ENCODE peak calls at places on chromosomes 11 and 22, in six cellular contexts. B is ovary, M is sigmoid colon, R is A549, I is transverse colon, H is stomach. J is an unnamed sample.

GRCh38 chr11:2248242-2248641 is 22.1 kb downstream of the ASCL2 start:
- DNase-seq in M (peak), I (no peak), R (no peak), H (no peak), B (no peak), J (no peak)

GRCh38 chr11:109695696-109696095 is 273.7 kb downstream of the C11orf87 start:
- DNase-seq in B (no peak), R (no peak), H (no peak), I (no peak), M (no peak), J (no peak)

GRCh38 chr11:1887451-1888346 is 4.0 kb downstream of the PRR33 start:
- DNase-seq in R (no peak), I (no peak), H (no peak), B (no peak), M (no peak), J (no peak)

GRCh38 chr11:122167100-122167499 is 51.1 kb upstream of the BLID start:
- DNase-seq in R (no peak), M (no peak), I (no peak), B (no peak), H (no peak), J (no peak)

GRCh38 chr11:134532921-134533421 is 120.9 kb upstream of the B3GAT1 start:
- DNase-seq in I (no peak), M (peak), H (no peak), B (no peak), R (no peak), J (no peak)

GRCh38 chr11:34962034-34962433 is 45.6 kb downstream of the PDHX start:
- DNase-seq in H (no peak), I (no peak), M (no peak), B (no peak), R (no peak), J (no peak)

GRCh38 chr11:125481531-125481930 is 14.5 kb downstream of the FEZ1 start:
- DNase-seq in M (no peak), I (no peak), B (no peak), R (no peak), H (no peak), J (no peak)

GRCh38 chr22:42901790-42902508 is 44.9 kb upstream of the ARFGAP3 start:
- DNase-seq in H (no peak), B (no peak), R (no peak), I (no peak), M (no peak), J (no peak)

GRCh38 chr22:17973217-17973616 is 51.1 kb downstream of the MICAL3 start:
- DNase-seq in R (no peak), H (no peak), M (no peak), I (no peak), B (no peak), J (no peak)

GRCh38 chr22:29344137-29344536 is 28.6 kb upstream of the RASL10A start:
- DNase-seq in R (peak), B (peak), H (peak), M (peak), I (peak), J (no peak)

GRCh38 chr11:125348704-125349635 is 147.1 kb downstream of the FEZ1 start:
- DNase-seq in M (peak), R (peak), H (peak), B (peak), I (peak), J (peak)

GRCh38 chr11:76139317-76139716 is 67.0 kb downstream of the WNT11 start:
- DNase-seq in B (no peak), I (no peak), H (no peak), R (no peak), M (no peak), J (no peak)

GRCh38 chr11:113105584-113105983 is 144.4 kb downstream of the NCAM1 start:
- DNase-seq in R (no peak), I (no peak), M (no peak), H (no peak), B (no peak), J (no peak)

GRCh38 chr11:110093407-110094297 is 460 bp downstream of the ZC3H12C start:
- DNase-seq in M (peak), B (peak), H (peak), I (peak), R (peak), J (peak)

GRCh38 chr22:46730568-46731245 is 7.3 kb downstream of the CERK start:
- DNase-seq in H (no peak), M (no peak), R (no peak), I (no peak), B (no peak), J (no peak)

GRCh38 chr11:121419839-121420238 is 32.3 kb upstream of the SORL1 start:
- DNase-seq in M (no peak), H (no peak), I (no peak), R (no peak), B (no peak), J (peak)

GRCh38 chr11:118908931-118909618 is 16.7 kb downstream of the BCL9L start:
- DNase-seq in I (peak), B (peak), H (peak), M (peak), R (peak), J (peak)

GRCh38 chr11:68890490-68891231 is 13.0 kb downstream of the MRPL21 start:
- DNase-seq in M (peak), I (peak), H (peak), B (peak), R (no peak), J (peak)

GRCh38 chr11:69355346-69355940 is 61.5 kb downstream of the MYEOV start:
- DNase-seq in B (no peak), I (no peak), H (peak), M (no peak), R (no peak), J (no peak)

GRCh38 chr22:43532301-43533050 is 120.7 kb downstream of the MPPED1 start:
- DNase-seq in B (no peak), R (no peak), H (no peak), I (no peak), M (peak), J (no peak)

GRCh38 chr11:78689558-78690153 is 115.0 kb upstream of the NARS2 start:
- DNase-seq in R (no peak), B (no peak), I (no peak), M (peak), H (no peak), J (no peak)

GRCh38 chr11:94664336-94664735 is 97.2 kb downstream of the PIWIL4 start:
- DNase-seq in R (peak), I (no peak), M (no peak), B (no peak), H (no peak), J (no peak)

GRCh38 chr11:117072517-117073218 is 25.6 kb downstream of the SIK3 start:
- DNase-seq in I (no peak), R (peak), B (no peak), H (no peak), M (no peak), J (no peak)

GRCh38 chr11:10326080-10326964 is 21.4 kb downstream of the ADM start:
- DNase-seq in B (no peak), I (peak), M (peak), R (peak), H (peak), J (no peak)

GRCh38 chr11:82999232-82999631 is 72.5 kb downstream of the RAB30 start:
- DNase-seq in H (no peak), B (no peak), R (no peak), I (no peak), M (no peak), J (no peak)

GRCh38 chr11:125372088-125372487 is 124.0 kb downstream of the FEZ1 start:
- DNase-seq in R (no peak), M (no peak), B (no peak), H (no peak), I (no peak), J (no peak)

GRCh38 chr22:29202231-29203192 is 3.2 kb upstream of the EMID1 start:
- DNase-seq in M (no peak), B (no peak), R (peak), I (peak), H (peak), J (peak)

GRCh38 chr11:118175031-118175531 is 1.4 kb downstream of the SCN2B start:
- DNase-seq in H (no peak), R (peak), M (no peak), I (no peak), B (no peak), J (no peak)

GRCh38 chr22:46072981-46073682 is 77.2 kb upstream of the PPARA start:
- DNase-seq in H (peak), M (peak), I (peak), R (no peak), B (no peak), J (no peak)

GRCh38 chr22:46866591-46866990 is 104.1 kb downstream of the TBC1D22A start:
- DNase-seq in M (no peak), H (no peak), I (no peak), R (no peak), B (no peak), J (no peak)

GRCh38 chr22:24156146-24156914 is 25.0 kb upstream of the SUSD2 start:
- DNase-seq in M (no peak), R (no peak), B (no peak), I (peak), H (peak), J (no peak)
- H3K27ac ChIP-seq in M (peak), R (peak), B (peak), I (peak), H (peak), J (peak)

GRCh38 chr22:39150848-39151215 is 1.6 kb downstream of the CBX7 start:
- DNase-seq in R (no peak), M (peak), H (no peak), B (no peak), I (no peak), J (peak)

GRCh38 chr22:39148024-39148726 is 4.3 kb downstream of the CBX7 start:
- DNase-seq in I (no peak), R (no peak), M (peak), B (no peak), H (no peak), J (no peak)

GRCh38 chr22:39149915-39150847 is 2.3 kb downstream of the CBX7 start:
- DNase-seq in B (peak), I (no peak), M (peak), H (no peak), R (no peak), J (no peak)

GRCh38 chr22:39147335-39148023 is 5.0 kb downstream of the CBX7 start:
- DNase-seq in I (no peak), M (peak), B (no peak), R (no peak), H (no peak), J (peak)

DNA sequence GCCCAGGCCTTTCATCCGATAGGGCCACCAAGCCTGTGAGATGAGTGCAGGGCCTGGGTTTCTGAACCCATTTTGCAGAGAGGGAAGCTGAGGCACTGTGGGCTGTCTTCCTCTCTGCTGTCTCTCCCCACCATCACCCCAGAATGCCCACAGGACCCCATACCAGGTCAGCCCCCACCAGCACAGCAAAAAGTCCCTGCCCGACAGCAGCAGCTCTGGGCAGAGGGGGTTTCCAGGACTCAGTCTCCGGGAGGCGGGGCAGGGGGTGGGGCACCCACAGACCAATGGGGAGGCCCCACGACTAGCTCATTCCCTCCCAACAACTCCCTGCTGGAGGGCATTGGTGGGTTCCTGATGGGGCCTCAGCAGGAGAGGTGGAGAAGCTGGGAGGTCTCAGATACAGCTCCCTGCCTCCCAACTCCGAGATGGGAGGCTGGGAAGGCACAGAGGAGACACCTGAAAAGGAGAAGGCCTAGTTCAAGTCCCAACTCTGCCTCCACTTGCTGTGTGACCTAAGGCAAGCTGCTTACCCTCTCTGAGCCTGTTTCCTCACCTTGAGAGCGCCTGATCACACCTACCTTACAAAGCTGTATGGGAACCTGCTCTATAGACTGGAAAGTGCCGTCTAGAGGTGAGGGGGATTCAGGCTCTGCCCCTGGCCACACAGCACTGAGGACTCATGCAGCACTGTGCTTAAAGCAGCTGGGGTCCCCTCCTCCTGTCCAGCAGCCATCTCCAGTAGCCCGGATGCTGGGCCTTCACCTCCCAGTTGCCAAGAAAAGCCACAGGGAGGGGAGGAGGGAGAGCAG is 3.5 kb downstream of the CBX7 start:
- DNase-seq in I (peak), M (peak), R (no peak), B (peak), H (peak), J (peak)
- TF ChIP-seq POLR2A in I (no peak), M (no peak), R (no peak), B (peak), H (no peak), J (no peak)

GRCh38 chr11:7485854-7486425 is 634 bp downstream of the OLFML1 start:
- DNase-seq in R (no peak), H (no peak), I (no peak), B (no peak), M (no peak), J (no peak)
- H3K4me3 ChIP-seq in R (no peak), H (peak), I (no peak), B (peak), M (peak), J (peak)

GRCh38 chr11:64854157-64854533 is 9.7 kb upstream of the CDC42BPG start:
- DNase-seq in R (no peak), H (no peak), M (no peak), I (no peak), B (no peak), J (no peak)

GRCh38 chr11:64853709-64854108 is 9.3 kb upstream of the CDC42BPG start:
- DNase-seq in H (no peak), B (no peak), R (no peak), I (no peak), M (no peak), J (no peak)

GRCh38 chr11:64854534-64855502 is 10.4 kb upstream of the CDC42BPG start:
- DNase-seq in I (peak), B (peak), R (peak), H (peak), M (peak), J (peak)

GRCh38 chr11:64851831-64852337 is 7.4 kb upstream of the CDC42BPG start:
- DNase-seq in R (no peak), M (no peak), I (peak), H (no peak), B (no peak), J (no peak)

GRCh38 chr11:64852804-64853520 is 8.5 kb upstream of the CDC42BPG start:
- DNase-seq in H (no peak), R (no peak), B (no peak), I (no peak), M (no peak), J (no peak)
- H3K27ac ChIP-seq in H (peak), R (peak), B (no peak), I (peak), M (peak), J (peak)

DNA sequence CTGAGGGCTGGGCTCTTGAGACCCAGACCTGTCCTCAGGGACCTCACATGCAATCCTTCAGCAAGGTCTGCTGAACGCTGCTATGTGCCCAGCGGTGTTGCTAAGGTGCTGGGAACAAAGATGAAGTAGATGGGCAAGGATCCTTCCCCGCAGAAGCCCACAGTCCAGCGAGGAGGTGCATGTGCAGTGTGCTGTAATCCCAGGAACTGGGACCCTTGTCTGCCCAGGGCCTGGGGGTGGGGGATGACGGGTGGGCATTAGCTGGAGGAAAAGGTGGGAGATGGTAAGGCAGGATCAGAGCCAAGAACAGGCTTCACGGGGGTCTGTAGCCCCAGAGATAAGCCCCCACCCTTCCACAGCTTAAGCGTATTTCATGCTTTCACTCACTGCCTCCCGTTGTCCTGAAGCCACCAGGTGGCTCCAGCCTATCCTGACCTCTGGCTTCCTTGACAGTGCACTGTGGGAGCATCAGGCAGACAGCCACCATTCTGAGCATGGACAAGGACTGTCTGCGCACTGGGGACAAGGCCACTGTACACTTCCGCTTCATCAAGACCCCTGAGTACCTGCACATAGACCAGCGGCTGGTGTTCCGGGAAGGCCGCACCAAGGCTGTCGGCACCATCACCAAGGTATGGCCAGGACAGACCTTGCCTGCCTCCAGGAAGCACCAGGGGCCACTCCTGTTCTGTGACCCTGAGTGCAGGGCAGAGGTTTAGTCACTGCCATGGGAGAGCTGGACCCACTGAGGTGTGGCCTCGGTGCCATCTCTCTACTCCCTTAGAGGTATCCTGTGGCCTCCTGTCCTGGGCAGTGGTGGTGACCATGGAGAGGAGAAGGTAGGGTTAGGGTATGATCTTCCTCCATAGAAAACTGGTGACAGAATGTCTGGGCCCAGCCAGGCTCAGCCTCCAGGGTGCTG is 22.0 kb downstream of the GTPBP1 start:
- DNase-seq in I (no peak), M (peak), B (no peak), H (no peak), R (no peak), J (no peak)
- TF ChIP-seq POLR2A in I (no peak), M (no peak), B (no peak), H (no peak), R (no peak), J (no peak)

GRCh38 chr11:57481915-57482781 is 21.8 kb downstream of the RTN4RL2 start:
- DNase-seq in R (no peak), I (no peak), H (no peak), M (no peak), B (no peak), J (no peak)

GRCh38 chr11:57484141-57484710 is 23.9 kb downstream of the RTN4RL2 start:
- DNase-seq in R (no peak), I (no peak), M (no peak), H (no peak), B (no peak), J (no peak)

GRCh38 chr11:57481315-57481714 is 21.0 kb downstream of the RTN4RL2 start:
- DNase-seq in R (no peak), H (no peak), M (no peak), B (no peak), I (no peak), J (no peak)

GRCh38 chr11:57483570-57483934 is 23.2 kb downstream of the RTN4RL2 start:
- DNase-seq in H (no peak), M (no peak), B (no peak), R (no peak), I (no peak), J (no peak)

GRCh38 chr11:57482782-57483569 is 22.6 kb downstream of the RTN4RL2 start:
- DNase-seq in I (peak), R (peak), M (no peak), H (peak), B (no peak), J (no peak)
- H3K4me3 ChIP-seq in I (no peak), R (peak), M (peak), H (peak), B (no peak), J (no peak)

GRCh38 chr11:102468636-102469195 is 16.2 kb upstream of the TMEM123 start:
- DNase-seq in I (no peak), B (no peak), R (peak), M (no peak), H (no peak), J (no peak)
- H3K27ac ChIP-seq in I (peak), B (no peak), R (peak), M (peak), H (peak), J (peak)

GRCh38 chr11:72824811-72825505 is 10.7 kb downstream of the ATG16L2 start:
- DNase-seq in B (no peak), R (no peak), I (no peak), M (no peak), H (no peak), J (no peak)
- TF ChIP-seq POLR2A in B (no peak), R (no peak), I (no peak), M (no peak), H (no peak), J (no peak)

GRCh38 chr11:46391186-46391577 is 394 bp downstream of the CHRM4 start:
- DNase-seq in H (no peak), R (no peak), M (no peak), I (no peak), B (no peak), J (no peak)
- H3K4me3 ChIP-seq in H (peak), R (peak), M (peak), I (no peak), B (no peak), J (no peak)